ENCODE peak calls at places on chromosomes 6 and 20, in nine cellular contexts. Y is NB4, G is hepatocyte, N is thyroid gland, A is OCI-LY7, R is cardiac fibroblast, S is body of pancreas, X is ovary, Z is tibial artery. H is an unnamed sample.
A peak's percentile ranks its signal among the peaks of the same experiment; 100 is the strongest.

GRCh38 chr20:25341716-25342680 is 48.6 kb downstream of the ABHD12 start:
- DNase-seq in X (no peak), Y (no peak), R (no peak), Z (no peak), G (no peak), S (no peak), A (no peak), N (no peak), H (peak; percentile 43)

GRCh38 chr20:45823949-45824835 is 2.9 kb downstream of the TNNC2 start:
- DNase-seq in X (peak; percentile 59), R (peak; percentile 66), S (peak; percentile 40), G (peak; percentile 59), N (peak; percentile 41), A (peak; percentile 59), Y (peak; percentile 66), Z (peak; percentile 73), H (peak; percentile 39)

GRCh38 chr6:14344486-14344885 is 226.9 kb downstream of the CD83 start:
- DNase-seq in S (no peak), X (no peak), A (no peak), G (no peak), R (no peak), Y (no peak), N (no peak), Z (no peak), H (no peak)

GRCh38 chr6:14696367-14696766 is 549.5 kb upstream of the JARID2 start:
- DNase-seq in R (no peak), S (no peak), G (no peak), X (no peak), N (no peak), Z (no peak), A (no peak), Y (no peak), H (no peak)

GRCh38 chr6:116206231-116206903 is 47.5 kb downstream of the TSPYL4 start:
- DNase-seq in S (no peak), R (peak; percentile 33), X (no peak), N (no peak), Y (peak; percentile 95), Z (no peak), A (no peak), G (no peak), H (no peak)

GRCh38 chr20:32965115-32965514 is 39.1 kb downstream of the SUN5 start:
- DNase-seq in A (no peak), Y (no peak), X (no peak), R (no peak), N (no peak), S (no peak), G (no peak), Z (peak; percentile 50), H (no peak)

GRCh38 chr6:52155791-52156576 is 30.2 kb upstream of the IL17A start:
- DNase-seq in Z (no peak), X (no peak), A (peak; percentile 53), S (no peak), N (no peak), G (no peak), R (no peak), Y (peak; percentile 65), H (peak; percentile 18)

GRCh38 chr6:46353450-46353998 is 137.7 kb downstream of the RCAN2 start:
- DNase-seq in Z (no peak), S (no peak), G (no peak), X (no peak), Y (no peak), N (no peak), R (no peak), A (no peak), H (no peak)

GRCh38 chr20:8293791-8294190 is 161.7 kb downstream of the PLCB1 start:
- DNase-seq in N (no peak), Z (no peak), R (no peak), Y (no peak), S (no peak), A (no peak), X (no peak), G (no peak), H (no peak)

GRCh38 chr6:150482883-150483409 is 114.1 kb downstream of the IYD start:
- DNase-seq in A (no peak), X (no peak), S (no peak), Y (no peak), N (no peak), Z (no peak), R (no peak), G (no peak), H (no peak)

GRCh38 chr6:27867051-27867940 is 44.9 kb downstream of the OR2B2 start:
- DNase-seq in A (peak; percentile 91), Z (peak; percentile 79), X (no peak), R (peak; percentile 86), S (peak; percentile 27), G (peak; percentile 83), Y (peak; percentile 97), N (peak; percentile 60), H (peak; percentile 90)

GRCh38 chr20:43973671-43974450 is 59.2 kb downstream of the TOX2 start:
- DNase-seq in S (no peak), Z (no peak), A (no peak), X (no peak), R (no peak), G (no peak), N (no peak), Y (no peak), H (no peak)

GRCh38 chr20:53707341-53708102 is 113.9 kb upstream of the ZNF217 start:
- DNase-seq in G (no peak), S (no peak), Y (peak; percentile 63), N (no peak), Z (no peak), X (no peak), R (peak; percentile 32), A (peak; percentile 33), H (peak; percentile 59)

GRCh38 chr6:167699141-167700036 is 127.3 kb upstream of the AFDN start:
- DNase-seq in X (peak; percentile 44), R (peak; percentile 73), N (peak; percentile 32), Z (peak; percentile 81), A (peak; percentile 81), S (peak; percentile 46), G (peak; percentile 52), Y (peak; percentile 78), H (peak; percentile 47)

GRCh38 chr6:110875548-110876169 is 1.1 kb downstream of the AMD1 start:
- DNase-seq in R (peak; percentile 39), Z (peak; percentile 79), N (peak; percentile 55), A (peak; percentile 64), G (peak; percentile 76), S (peak; percentile 66), Y (peak; percentile 76), X (peak; percentile 63), H (peak; percentile 22)

GRCh38 chr6:15061176-15061575 is 184.7 kb upstream of the JARID2 start:
- DNase-seq in Z (no peak), X (no peak), Y (no peak), A (peak; percentile 28), S (no peak), G (no peak), N (no peak), R (no peak), H (no peak)

GRCh38 chr6:15362274-15363160 is 116.6 kb downstream of the JARID2 start:
- DNase-seq in Y (no peak), X (no peak), N (no peak), R (no peak), A (no peak), S (no peak), Z (no peak), G (no peak), H (no peak)

GRCh38 chr6:81906041-81906440 is 153.6 kb upstream of the TENT5A start:
- DNase-seq in Y (no peak), S (no peak), G (no peak), R (no peak), A (no peak), Z (no peak), N (no peak), X (no peak), H (no peak)

GRCh38 chr6:6600865-6601264 is 12.3 kb downstream of the LY86 start:
- DNase-seq in X (no peak), N (peak; percentile 37), S (no peak), A (no peak), G (no peak), R (no peak), Y (no peak), Z (no peak), H (no peak)

GRCh38 chr6:153140299-153140698 is 9.2 kb upstream of the RGS17 start:
- DNase-seq in X (no peak), Y (no peak), S (no peak), A (no peak), R (no peak), G (no peak), Z (no peak), N (no peak), H (no peak)

GRCh38 chr6:155378724-155379123 is 64.4 kb upstream of the TFB1M start:
- DNase-seq in R (no peak), Z (no peak), G (no peak), N (no peak), X (no peak), A (no peak), Y (no peak), S (no peak), H (no peak)

GRCh38 chr6:28683945-28684538 is 158.4 kb downstream of the GPX5 start:
- DNase-seq in X (no peak), Y (peak; percentile 61), S (peak; percentile 12), A (peak; percentile 65), G (peak; percentile 73), R (peak; percentile 62), N (peak; percentile 7), Z (no peak), H (peak; percentile 32)

DNA sequence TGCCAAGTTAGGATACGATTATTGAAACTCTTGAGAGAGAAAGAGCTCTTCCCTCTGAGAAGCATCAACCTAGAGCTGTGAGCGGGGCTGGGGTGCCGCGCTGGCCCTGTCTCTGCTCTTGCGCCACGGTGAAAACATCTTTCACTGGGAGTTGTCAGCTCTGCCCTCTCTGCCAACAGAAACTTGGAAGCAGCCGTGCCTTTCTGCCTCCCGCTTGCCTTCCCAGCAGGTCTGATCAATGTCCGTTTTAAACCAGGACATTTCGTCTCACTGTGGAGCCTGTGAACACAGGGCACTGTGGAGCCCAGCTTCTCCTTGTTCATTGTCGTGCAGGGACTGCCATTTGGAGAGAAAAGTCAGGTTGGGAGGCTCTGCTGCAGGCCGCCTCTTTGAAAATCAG is 249.2 kb upstream of the PMEPA1 start:
- DNase-seq in Y (no peak), S (peak; percentile 68), R (no peak), X (no peak), N (no peak), A (no peak), Z (peak; percentile 72), G (no peak), H (no peak)
- TF ChIP-seq CTCF in Y (no peak), S (no peak), R (no peak), X (no peak), N (no peak), A (no peak), Z (no peak), G (no peak), H (no peak)

GRCh38 chr20:3072530-3073250 is 1.3 kb downstream of the OXT start:
- DNase-seq in S (no peak), Y (no peak), Z (no peak), A (no peak), R (no peak), N (no peak), G (no peak), X (no peak), H (no peak)
- H3K4me3 ChIP-seq in S (no peak overlapping the region), Y (no peak overlapping the region), Z (no peak overlapping the region), A (no peak overlapping the region), R (no peak overlapping the region), N (no peak overlapping the region), G (no peak overlapping the region), X (no peak overlapping the region), H (no peak overlapping the region)

GRCh38 chr20:36273414-36274247 is 32.5 kb upstream of the DLGAP4 start:
- DNase-seq in G (no peak), S (no peak), Z (peak; percentile 41), R (peak; percentile 32), Y (peak; percentile 51), N (no peak), X (no peak), A (peak; percentile 49), H (no peak)
- TF ChIP-seq CTCF in G (peak; percentile 26), S (no peak), Z (no peak), R (peak; percentile 56), Y (peak; percentile 39), N (peak; percentile 14), X (no peak), A (peak; percentile 76), H (peak; percentile 33)

GRCh38 chr6:160132297-160132637 is 10.7 kb downstream of the SLC22A1 start:
- DNase-seq in S (no peak), Y (no peak), A (no peak), G (no peak), N (no peak), X (no peak), Z (no peak), R (no peak), H (no peak)
- H3K4me3 ChIP-seq in S (no peak overlapping the region), Y (no peak overlapping the region), A (no peak overlapping the region), G (no peak overlapping the region), N (no peak overlapping the region), X (no peak overlapping the region), Z (no peak overlapping the region), R (no peak overlapping the region), H (no peak overlapping the region)